ENCODE peak calls at places on chromosome 21, in eight cellular contexts. B is DND-41; Y is breast epithelium; J is body of pancreas; Q is PC-3; O is ovary; D is fibroblast of lung; R is CD8-positive, alpha-beta T cell. G is an unnamed sample.

GRCh38 chr21:42097860-42098259 is 26.7 kb downstream of the UMODL1 start:
- DNase-seq in R (no peak), B (no peak), Y (no peak), J (peak; percentile 36), O (no peak), Q (peak; percentile 96), D (peak; percentile 98), G (peak; percentile 73)

GRCh38 chr21:19853709-19854575 is 1144.3 kb upstream of the NCAM2 start:
- DNase-seq in D (no peak), Q (no peak), B (no peak), Y (no peak), O (no peak), J (no peak), R (no peak), G (no peak)

GRCh38 chr21:17693801-17694200 is 81.1 kb upstream of the BTG3 start:
- DNase-seq in J (no peak), D (no peak), O (no peak), B (no peak), Y (no peak), R (no peak), Q (no peak), G (no peak)

GRCh38 chr21:29187939-29188338 is 57.5 kb downstream of the MAP3K7CL start:
- DNase-seq in R (no peak), Q (peak; percentile 94), J (peak; percentile 61), B (no peak), Y (no peak), D (peak; percentile 96), O (no peak), G (no peak)

GRCh38 chr21:34690041-34690792 is 21.4 kb downstream of the CLIC6 start:
- DNase-seq in J (no peak), O (no peak), R (no peak), B (no peak), Y (no peak), Q (peak; percentile 78), D (no peak), G (peak; percentile 24)

GRCh38 chr21:40837456-40837855 is 9.5 kb downstream of the DSCAM start:
- DNase-seq in D (peak; percentile 63), Y (no peak), B (no peak), Q (no peak), O (no peak), J (no peak), R (no peak), G (peak; percentile 80)

GRCh38 chr21:34570315-34570714 is 44.6 kb downstream of the RCAN1 start:
- DNase-seq in Q (no peak), R (no peak), B (no peak), O (no peak), D (no peak), J (no peak), Y (no peak), G (no peak)

GRCh38 chr21:37658994-37659458 is 257.2 kb downstream of the KCNJ6 start:
- DNase-seq in J (peak; percentile 43), R (no peak), Q (peak; percentile 87), Y (no peak), D (peak; percentile 79), B (no peak), O (no peak), G (peak; percentile 84)

GRCh38 chr21:42089093-42089631 is 18.0 kb downstream of the UMODL1 start:
- DNase-seq in Y (no peak), Q (no peak), R (no peak), O (no peak), B (peak; percentile 31), D (no peak), J (no peak), G (no peak)

GRCh38 chr21:36696390-36696639 is 2.6 kb upstream of the SIM2 start:
- DNase-seq in O (no peak), Y (no peak), B (no peak), D (no peak), J (no peak), R (no peak), Q (no peak), G (no peak)

GRCh38 chr21:34372321-34372720 is 3.0 kb upstream of the SMIM11 start:
- DNase-seq in R (no peak), B (no peak), D (no peak), Q (no peak), O (no peak), J (no peak), Y (no peak), G (no peak)

GRCh38 chr21:38273745-38274544 is 17.2 kb downstream of the KCNJ15 start:
- DNase-seq in Y (no peak), B (no peak), R (no peak), J (no peak), O (no peak), D (no peak), Q (no peak), G (no peak)

GRCh38 chr21:28781602-28782274 is 210.9 kb downstream of the LTN1 start:
- DNase-seq in Q (peak; percentile 72), D (no peak), O (no peak), R (no peak), J (no peak), B (peak; percentile 9), Y (no peak), G (no peak)

GRCh38 chr21:34908424-34909055 is 140.6 kb downstream of the RUNX1 start:
- DNase-seq in O (no peak), J (no peak), Q (peak; percentile 72), B (peak; percentile 76), Y (no peak), D (no peak), R (no peak), G (no peak)

GRCh38 chr21:39523398-39523797 is 71.6 kb downstream of the SH3BGR start:
- DNase-seq in D (no peak), Y (no peak), B (no peak), J (peak; percentile 93), Q (no peak), O (no peak), R (no peak), G (no peak)

GRCh38 chr21:41280115-41280919 is 36.3 kb upstream of the FAM3B start:
- DNase-seq in J (no peak), D (peak; percentile 30), Y (no peak), B (no peak), Q (no peak), R (no peak), O (no peak), G (no peak)

GRCh38 chr21:17823846-17824245 is 4.7 kb upstream of the C21orf91 start:
- DNase-seq in J (no peak), Q (no peak), Y (no peak), R (no peak), B (no peak), D (no peak), O (no peak), G (no peak)

DNA sequence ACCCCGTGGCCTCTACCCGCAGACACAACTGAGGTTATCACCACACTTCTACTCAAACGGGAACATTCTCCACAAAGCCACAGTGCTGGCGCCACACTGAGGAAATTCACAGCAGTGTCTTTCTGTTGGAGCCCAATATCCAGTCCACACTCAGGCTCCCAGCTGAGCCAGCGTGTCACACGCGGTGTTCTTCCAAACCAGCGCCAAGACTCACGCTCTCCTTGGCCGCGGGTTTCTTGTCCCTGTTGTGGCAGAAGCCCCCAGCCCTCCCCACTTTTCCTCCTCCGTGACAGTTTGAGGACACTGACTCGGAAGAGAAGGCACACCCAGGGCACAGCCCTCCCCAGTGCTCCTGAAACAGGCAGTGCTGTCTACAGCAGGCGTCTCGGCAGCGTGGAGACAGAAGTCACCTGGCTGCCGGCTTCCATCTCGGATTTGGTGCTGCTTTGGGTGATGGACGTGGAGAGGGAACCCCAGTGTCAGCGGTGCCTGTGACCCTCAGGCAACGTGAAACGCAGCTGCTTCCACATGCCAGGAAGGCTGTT is 35.4 kb upstream of the AGPAT3 start:
- DNase-seq in O (no peak), Q (peak; percentile 52), D (no peak), Y (no peak), R (no peak), J (no peak), B (no peak), G (no peak)
- TF ChIP-seq CTCF in O (no peak), Q (peak; percentile 57), D (no peak), Y (no peak), R (no peak), J (no peak), B (peak; percentile 31), G (peak; percentile 35)

GRCh38 chr21:15775981-15776380 is 46.2 kb downstream of the USP25 start:
- DNase-seq in R (no peak), Y (no peak), Q (peak; percentile 78), J (no peak), D (peak; percentile 86), O (no peak), B (no peak), G (peak; percentile 84)
- H3K27ac ChIP-seq in R (no peak overlapping the region), Y (no peak overlapping the region), Q (no peak overlapping the region), J (no peak overlapping the region), D (no peak overlapping the region), O (no peak overlapping the region), B (no peak overlapping the region), G (no peak overlapping the region)

DNA sequence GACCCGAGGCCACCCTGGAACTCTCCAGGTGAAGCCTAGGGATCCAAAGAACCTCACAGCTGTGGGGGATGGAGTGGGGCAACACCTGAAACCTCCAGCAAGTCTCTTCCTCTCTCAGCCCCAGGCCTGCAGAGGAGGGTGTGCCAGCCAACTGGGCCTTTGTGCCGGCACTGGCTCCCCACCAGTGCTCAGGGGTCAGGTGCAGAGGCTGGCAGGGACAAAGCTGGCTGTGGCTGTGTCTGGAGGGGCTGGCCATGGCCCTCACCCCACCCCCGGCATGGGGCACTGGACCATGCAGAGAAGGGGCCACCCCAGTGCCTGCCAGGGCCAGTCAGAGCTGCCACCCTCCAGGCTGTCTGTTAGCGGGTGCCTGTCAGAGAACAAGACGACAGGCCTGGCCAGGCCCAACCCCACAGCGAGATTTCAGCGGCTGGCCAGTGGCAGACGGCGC is 3.9 kb downstream of the COL18A1 start:
- DNase-seq in Q (no peak), D (no peak), B (no peak), Y (no peak), R (no peak), J (no peak), O (peak; percentile 32), G (no peak)
- H3K4me1 ChIP-seq in Q (peaks cover 35% of the 10 kb centered on the region), D (peaks cover 3% of the 10 kb centered on the region), B (no peaks in the 10 kb centered on the region), Y (peaks cover 33% of the 10 kb centered on the region), R (peaks cover 8% of the 10 kb centered on the region), J (peaks cover 68% of the 10 kb centered on the region), O (peaks cover 28% of the 10 kb centered on the region), G (peaks cover 15% of the 10 kb centered on the region)

GRCh38 chr21:31788581-31788980 is 56.7 kb upstream of the SCAF4 start:
- DNase-seq in Y (no peak), O (no peak), R (no peak), D (no peak), J (no peak), B (no peak), Q (no peak), G (no peak)

GRCh38 chr21:31781737-31782136 is 49.8 kb upstream of the SCAF4 start:
- DNase-seq in D (peak; percentile 30), Y (no peak), O (no peak), R (no peak), B (no peak), J (peak; percentile 22), Q (peak; percentile 20), G (peak; percentile 39)

GRCh38 chr21:31780944-31781343 is 49.0 kb upstream of the SCAF4 start:
- DNase-seq in Q (peak; percentile 72), Y (no peak), R (no peak), O (no peak), B (no peak), J (no peak), D (no peak), G (peak; percentile 65)

GRCh38 chr21:31786164-31786920 is 54.4 kb upstream of the SCAF4 start:
- DNase-seq in J (no peak), O (no peak), B (no peak), Q (no peak), Y (no peak), R (no peak), D (no peak), G (no peak)
- TF ChIP-seq CTCF in J (no peak), O (no peak), B (no peak), Q (no peak), Y (no peak), R (peak; percentile 8), D (no peak), G (no peak)

GRCh38 chr21:27268290-27268689 is 301.4 kb upstream of the ADAMTS5 start:
- DNase-seq in O (no peak), J (no peak), Q (no peak), Y (no peak), D (peak; percentile 62), B (no peak), R (no peak), G (no peak)
- H3K27ac ChIP-seq in O (no peak overlapping the region), J (no peak overlapping the region), Q (no peak overlapping the region), Y (no peak overlapping the region), D (no peak overlapping the region), B (no peak overlapping the region), R (no peak overlapping the region), G (no peak overlapping the region)

G was measured in foreskin keratinocyte.